ENCODE peak calls at places on chromosomes 1 and 21, in nine cellular contexts. M, P, X, K, L, E, B, T and F are unnamed samples.

GRCh38 chr1:228219962-228220780 is 12.3 kb downstream of the OBSCN start:
- DNase-seq in M (no peak), P (no peak), X (no peak), K (no peak), L (no peak), E (no peak), B (no peak), T (no peak), F (no peak)

GRCh38 chr1:225577243-225577642 is 75.7 kb downstream of the ENAH start:
- DNase-seq in M (no peak), P (no peak), X (no peak), K (no peak), L (no peak), E (no peak), B (no peak), T (no peak), F (no peak)

GRCh38 chr1:1111516-1112236 is 4.2 kb downstream of the C1orf159 start:
- DNase-seq in M (no peak), P (no peak), X (no peak), K (no peak), L (no peak), E (peak), B (no peak), T (peak), F (no peak)

GRCh38 chr21:35840197-35840799 is 220.0 kb downstream of the SETD4 start:
- DNase-seq in M (peak), P (peak), X (peak), K (peak), L (peak), E (no peak), B (no peak), T (no peak), F (peak)

GRCh38 chr1:205748398-205749093 is 1.4 kb downstream of the NUCKS1 start:
- DNase-seq in M (no peak), P (peak), X (no peak), K (peak), L (no peak), E (no peak), B (no peak), T (no peak), F (peak)

GRCh38 chr1:67921725-67922489 is 88.6 kb upstream of the GNG12 start:
- DNase-seq in M (no peak), P (peak), X (no peak), K (no peak), L (no peak), E (no peak), B (no peak), T (no peak), F (no peak)

GRCh38 chr1:165928075-165928731 is 100.8 kb downstream of the UCK2 start:
- DNase-seq in M (peak), P (peak), X (peak), K (peak), L (peak), E (no peak), B (peak), T (no peak), F (peak)

GRCh38 chr21:41835711-41836154 is 43.4 kb downstream of the PRDM15 start:
- DNase-seq in M (no peak), P (no peak), X (no peak), K (no peak), L (no peak), E (peak), B (no peak), T (peak), F (no peak)

GRCh38 chr21:44636209-44637017 is 743 bp upstream of the KRTAP10-10 start:
- DNase-seq in M (no peak), P (no peak), X (no peak), K (no peak), L (no peak), E (no peak), B (no peak), T (no peak), F (no peak)

GRCh38 chr1:228275435-228276342 is 67.8 kb downstream of the OBSCN start:
- DNase-seq in M (peak), P (peak), X (peak), K (peak), L (peak), E (peak), B (peak), T (peak), F (peak)

GRCh38 chr21:36704958-36705678 is 6.2 kb downstream of the SIM2 start:
- DNase-seq in M (no peak), P (no peak), X (no peak), K (no peak), L (no peak), E (no peak), B (no peak), T (no peak), F (no peak)

GRCh38 chr1:183180213-183180612 is 5.9 kb upstream of the LAMC2 start:
- DNase-seq in M (no peak), P (no peak), X (no peak), K (peak), L (no peak), E (no peak), B (no peak), T (peak), F (no peak)

GRCh38 chr1:82367456-82367855 is 566.7 kb downstream of the ADGRL2 start:
- DNase-seq in M (no peak), P (no peak), X (no peak), K (no peak), L (no peak), E (no peak), B (no peak), T (no peak), F (no peak)

GRCh38 chr1:41795205-41795762 is 123.4 kb downstream of the HIVEP3 start:
- DNase-seq in M (peak), P (peak), X (no peak), K (no peak), L (no peak), E (no peak), B (no peak), T (no peak), F (no peak)

GRCh38 chr1:204852854-204853253 is 17.8 kb upstream of the NFASC start:
- DNase-seq in M (no peak), P (no peak), X (no peak), K (no peak), L (no peak), E (no peak), B (no peak), T (no peak), F (no peak)

GRCh38 chr1:206575165-206575893 is 36.9 kb downstream of the EIF2D start:
- DNase-seq in M (no peak), P (no peak), X (peak), K (no peak), L (no peak), E (no peak), B (no peak), T (no peak), F (peak)

GRCh38 chr21:42423197-42423675 is 19.5 kb downstream of the UBASH3A start:
- DNase-seq in M (no peak), P (no peak), X (peak), K (no peak), L (no peak), E (peak), B (no peak), T (no peak), F (no peak)

GRCh38 chr1:48061162-48062136 is 64.3 kb upstream of the TRABD2B start:
- DNase-seq in M (peak), P (peak), X (no peak), K (no peak), L (peak), E (no peak), B (no peak), T (no peak), F (peak)

GRCh38 chr1:208179303-208179702 is 64.9 kb downstream of the PLXNA2 start:
- DNase-seq in M (no peak), P (no peak), X (no peak), K (peak), L (no peak), E (no peak), B (no peak), T (no peak), F (no peak)

GRCh38 chr1:56229183-56229582 is 350.2 kb downstream of the PLPP3 start:
- DNase-seq in M (no peak), P (no peak), X (no peak), K (peak), L (peak), E (no peak), B (no peak), T (no peak), F (no peak)

GRCh38 chr1:3456449-3456963 is 2.0 kb downstream of the ARHGEF16 start:
- DNase-seq in M (no peak), P (no peak), X (no peak), K (no peak), L (no peak), E (no peak), B (no peak), T (peak), F (no peak)

GRCh38 chr1:8191474-8191873 is 126.4 kb upstream of the SLC45A1 start:
- DNase-seq in M (no peak), P (no peak), X (no peak), K (no peak), L (no peak), E (peak), B (no peak), T (no peak), F (no peak)

GRCh38 chr1:158931055-158931737 is at the start of gene PYHIN1:
- DNase-seq in M (no peak), P (no peak), X (peak), K (no peak), L (no peak), E (no peak), B (no peak), T (no peak), F (no peak)

GRCh38 chr1:201405484-201405831 is 6.3 kb upstream of the LAD1 start:
- DNase-seq in M (no peak), P (no peak), X (no peak), K (no peak), L (no peak), E (no peak), B (no peak), T (no peak), F (no peak)

GRCh38 chr1:24793762-24794161 is 48.5 kb downstream of the CLIC4 start:
- DNase-seq in M (no peak), P (no peak), X (no peak), K (no peak), L (no peak), E (no peak), B (no peak), T (no peak), F (no peak)